ENCODE peak calls at places on chromosomes 12 and 14, in ten cellular contexts. S is stomach, U is esophagus muscularis mucosa, M is heart left ventricle, A is sigmoid colon, G is HCT116, J is Peyer's patch, F is testis, H is gastrocnemius medialis, B is HepG2. Y is an unnamed sample.

GRCh38 chr14:89641495-89642162 is 224.6 kb upstream of the FOXN3 start:
- DNase-seq in S (no peak), A (no peak), J (no peak), B (peak; percentile 66), H (no peak), M (no peak), U (no peak), F (no peak), G (no peak), Y (no peak)

GRCh38 chr14:70641548-70642312 is at the start of gene TTC9:
- DNase-seq in B (no peak), H (no peak), S (peak; percentile 31), G (no peak), J (peak; percentile 50), F (no peak), M (peak; percentile 41), A (no peak), U (no peak), Y (no peak)

GRCh38 chr14:49446801-49447200 is 139.4 kb downstream of the RPS29 start:
- DNase-seq in S (no peak), J (no peak), H (no peak), B (no peak), A (no peak), M (no peak), U (no peak), G (no peak), F (no peak), Y (no peak)

GRCh38 chr12:41013921-41014642 is 174.0 kb upstream of the PDZRN4 start:
- DNase-seq in J (no peak), H (no peak), U (no peak), G (no peak), F (no peak), M (no peak), S (no peak), A (no peak), B (no peak), Y (no peak)

GRCh38 chr12:122183588-122183940 is 641 bp downstream of the LRRC43 start:
- DNase-seq in G (no peak), A (no peak), H (no peak), M (no peak), F (no peak), B (no peak), J (no peak), U (no peak), S (no peak), Y (no peak)

GRCh38 chr14:105333020-105333490 is 18.5 kb downstream of the PACS2 start:
- DNase-seq in B (no peak), U (no peak), H (no peak), S (no peak), F (no peak), A (no peak), M (peak; percentile 16), G (no peak), J (no peak), Y (no peak)

GRCh38 chr12:125403843-125404242 is 338.6 kb downstream of the AACS start:
- DNase-seq in H (no peak), J (no peak), A (no peak), G (no peak), F (no peak), M (no peak), B (no peak), S (no peak), U (no peak), Y (no peak)

GRCh38 chr12:2633825-2634200 is 161.0 kb upstream of the FKBP4 start:
- DNase-seq in B (no peak), U (no peak), F (no peak), M (no peak), J (no peak), A (peak; percentile 25), S (no peak), G (no peak), H (no peak), Y (no peak)

GRCh38 chr12:42812086-42812485 is 222.5 kb upstream of the PRICKLE1 start:
- DNase-seq in B (no peak), M (no peak), H (no peak), J (no peak), F (no peak), S (no peak), A (no peak), U (no peak), G (no peak), Y (no peak)

GRCh38 chr12:107488666-107489065 is 196.9 kb upstream of the PWP1 start:
- DNase-seq in U (no peak), F (no peak), B (no peak), J (no peak), G (no peak), A (no peak), H (no peak), M (no peak), S (no peak), Y (no peak)

GRCh38 chr14:87286191-87286590 is 706.8 kb downstream of the GALC start:
- DNase-seq in A (no peak), S (no peak), U (no peak), G (no peak), M (no peak), B (no peak), F (no peak), J (no peak), H (no peak), Y (no peak)

GRCh38 chr14:93133476-93133875 is 17.8 kb upstream of the ITPK1 start:
- DNase-seq in A (peak; percentile 81), F (no peak), J (no peak), S (no peak), B (no peak), H (no peak), M (no peak), G (no peak), U (no peak), Y (no peak)

GRCh38 chr12:22938323-22938722 is 313.4 kb downstream of the ETNK1 start:
- DNase-seq in M (no peak), J (no peak), S (no peak), H (no peak), U (no peak), B (no peak), F (no peak), A (no peak), G (no peak), Y (no peak)

GRCh38 chr14:72893636-72894322 is at the start of gene DPF3:
- DNase-seq in H (peak; percentile 97), U (peak; percentile 99), A (peak; percentile 98), F (peak; percentile 99), S (peak; percentile 97), G (peak; percentile 91), M (peak; percentile 96), B (peak; percentile 89), J (peak; percentile 98), Y (peak; percentile 97)
- TF ChIP-seq POLR2A in H (peak; percentile 86), U (no peak), A (no peak), F (no peak), S (no peak), G (no peak), M (no peak), B (no peak), J (no peak), Y (no peak)

GRCh38 chr14:37600880-37601741 is 5.7 kb downstream of the TTC6 start:
- DNase-seq in G (no peak), A (no peak), J (no peak), M (no peak), F (no peak), B (no peak), H (no peak), S (peak; percentile 58), U (no peak), Y (no peak)
- H3K27me3 ChIP-seq in G (peaks cover 18% of the 10 kb centered on the region), A (peaks cover 99% of the 10 kb centered on the region), J (no peaks in the 10 kb centered on the region), M (peaks cover 90% of the 10 kb centered on the region), F (peaks cover 10% of the 10 kb centered on the region), B (no peaks in the 10 kb centered on the region), H (peaks cover 87% of the 10 kb centered on the region), S (peaks cover 85% of the 10 kb centered on the region), U (peaks cover 97% of the 10 kb centered on the region), Y (peaks cover 40% of the 10 kb centered on the region)

DNA sequence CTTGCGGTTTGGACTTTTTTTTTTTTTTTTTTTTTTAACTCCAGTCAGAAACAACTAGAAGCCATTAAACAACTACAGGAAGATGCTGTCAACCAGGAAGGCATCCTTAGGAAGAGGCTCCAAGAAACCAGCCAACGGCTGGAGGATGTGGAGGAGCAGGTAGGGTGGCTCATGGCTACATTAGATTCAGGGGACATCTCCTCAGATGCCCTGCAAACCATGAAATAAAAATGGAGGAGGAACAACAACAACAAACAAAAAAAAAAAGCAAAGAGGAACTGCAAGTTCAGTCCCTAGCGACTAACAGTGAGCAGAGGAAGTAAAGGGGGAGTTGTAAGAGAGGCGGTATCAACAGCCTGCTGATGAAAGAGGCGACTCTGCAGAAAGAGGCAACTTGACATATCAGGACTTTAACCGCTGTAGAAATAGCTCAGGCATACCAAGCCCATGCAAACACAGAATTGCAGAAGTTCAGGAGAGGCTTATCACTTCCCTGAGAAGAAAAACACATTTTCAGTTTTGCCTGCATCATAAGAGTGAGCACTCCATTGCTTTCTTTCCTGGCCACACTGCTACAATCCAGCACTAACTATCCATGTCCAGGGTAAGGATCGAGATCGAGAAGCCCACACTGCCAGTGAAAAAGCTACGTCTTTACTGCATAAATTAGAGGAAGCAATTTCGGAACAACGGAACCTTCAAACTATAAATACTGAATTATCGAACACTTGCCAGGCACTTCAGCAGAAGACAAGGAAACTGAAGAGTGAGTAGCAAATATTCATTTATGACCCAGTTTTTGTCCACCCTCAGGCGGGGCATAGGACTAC is 103.5 kb upstream of the BCAT1 start:
- DNase-seq in J (peak; percentile 78), M (no peak), S (no peak), H (peak; percentile 5), G (no peak), A (no peak), F (no peak), B (peak; percentile 45), U (no peak), Y (no peak)
- TF ChIP-seq POLR2A in J (no peak), M (no peak), S (no peak), H (no peak), G (no peak), A (no peak), F (no peak), B (no peak), U (no peak), Y (no peak)

GRCh38 chr12:52741378-52742195 is 35.6 kb downstream of the KRT76 start:
- DNase-seq in A (no peak), M (peak; percentile 45), S (peak; percentile 47), J (peak; percentile 74), B (peak; percentile 24), H (no peak), G (peak; percentile 4), F (peak; percentile 65), U (no peak), Y (no peak)

GRCh38 chr12:52744493-52745156 is 32.5 kb downstream of the KRT76 start:
- DNase-seq in B (no peak), A (no peak), J (no peak), M (no peak), U (no peak), G (no peak), H (no peak), F (no peak), S (no peak), Y (no peak)

GRCh38 chr12:52740591-52740990 is 36.6 kb downstream of the KRT76 start:
- DNase-seq in J (no peak), U (no peak), G (no peak), F (no peak), M (no peak), A (no peak), S (no peak), H (no peak), B (no peak), Y (no peak)

GRCh38 chr12:52742196-52742580 is 35.0 kb downstream of the KRT76 start:
- DNase-seq in S (no peak), M (no peak), J (no peak), H (no peak), F (no peak), B (no peak), G (no peak), A (no peak), U (no peak), Y (no peak)

GRCh38 chr12:52742822-52743457 is 34.2 kb downstream of the KRT76 start:
- DNase-seq in U (no peak), F (no peak), B (no peak), S (no peak), H (no peak), M (no peak), J (no peak), G (no peak), A (no peak), Y (no peak)
- H3K27me3 ChIP-seq in U (peaks cover 41% of the 10 kb centered on the region), F (no peaks in the 10 kb centered on the region), B (peaks cover 3% of the 10 kb centered on the region), S (peaks cover 62% of the 10 kb centered on the region), H (no peaks in the 10 kb centered on the region), M (peaks cover 9% of the 10 kb centered on the region), J (no peaks in the 10 kb centered on the region), G (peaks cover 45% of the 10 kb centered on the region), A (peaks cover 12% of the 10 kb centered on the region), Y (no peaks in the 10 kb centered on the region)